ENCODE peak calls at places on chromosomes 5 and 9, in four cellular contexts. V is stomach; R is endodermal cell; N is CD8-positive, alpha-beta T cell. T is an unnamed sample.
A peak's percentile ranks its signal among the peaks of the same experiment; 100 is the strongest.

GRCh38 chr9:127214421-127215265 is 49.9 kb upstream of the GARNL3 start:
- DNase-seq in V (peak; percentile 79), R (peak; percentile 90), N (peak; percentile 37), T (peak; percentile 57)

GRCh38 chr5:116441223-116441622 is 133.4 kb downstream of the SEMA6A start:
- DNase-seq in V (no peak), R (peak; percentile 78), N (no peak), T (no peak)

GRCh38 chr5:67879619-67880357 is 335.8 kb upstream of the PIK3R1 start:
- DNase-seq in V (no peak), R (no peak), N (no peak), T (no peak)

GRCh38 chr5:145218982-145219381 is 616.2 kb downstream of the PRELID2 start:
- DNase-seq in V (no peak), R (no peak), N (no peak), T (no peak)

GRCh38 chr9:93011114-93011513 is 47.4 kb upstream of the SUSD3 start:
- DNase-seq in V (no peak), R (no peak), N (no peak), T (no peak)

GRCh38 chr5:88847410-88847809 is 35.6 kb downstream of the MEF2C start:
- DNase-seq in V (no peak), R (no peak), N (no peak), T (no peak)

GRCh38 chr5:167950126-167950721 is 341.2 kb upstream of the WWC1 start:
- DNase-seq in V (no peak), R (no peak), N (no peak), T (no peak)

GRCh38 chr9:129888085-129888808 is 53.0 kb downstream of the USP20 start:
- DNase-seq in V (peak; percentile 62), R (peak; percentile 50), N (peak; percentile 85), T (peak; percentile 58)

GRCh38 chr5:58259685-58260152 is 200.2 kb downstream of the PLK2 start:
- DNase-seq in V (no peak), R (peak; percentile 86), N (no peak), T (no peak)

GRCh38 chr5:14587143-14587542 is 5.6 kb downstream of the OTULINL start:
- DNase-seq in V (no peak), R (no peak), N (no peak), T (no peak)

GRCh38 chr9:69671291-69671903 is 774 bp downstream of the APBA1 start:
- DNase-seq in V (no peak), R (no peak), N (no peak), T (no peak)

GRCh38 chr5:37867634-37868033 is 27.8 kb upstream of the GDNF start:
- DNase-seq in V (no peak), R (no peak), N (no peak), T (no peak)

GRCh38 chr5:139388198-139388821 is 1.4 kb downstream of the MZB1 start:
- DNase-seq in V (peak; percentile 72), R (peak; percentile 60), N (no peak), T (no peak)

GRCh38 chr5:19044931-19045695 is 942.9 kb downstream of the CDH18 start:
- DNase-seq in V (no peak), R (peak; percentile 79), N (no peak), T (no peak)

GRCh38 chr5:178496661-178497060 is 93.5 kb downstream of the COL23A1 start:
- DNase-seq in V (no peak), R (no peak), N (no peak), T (no peak)

DNA sequence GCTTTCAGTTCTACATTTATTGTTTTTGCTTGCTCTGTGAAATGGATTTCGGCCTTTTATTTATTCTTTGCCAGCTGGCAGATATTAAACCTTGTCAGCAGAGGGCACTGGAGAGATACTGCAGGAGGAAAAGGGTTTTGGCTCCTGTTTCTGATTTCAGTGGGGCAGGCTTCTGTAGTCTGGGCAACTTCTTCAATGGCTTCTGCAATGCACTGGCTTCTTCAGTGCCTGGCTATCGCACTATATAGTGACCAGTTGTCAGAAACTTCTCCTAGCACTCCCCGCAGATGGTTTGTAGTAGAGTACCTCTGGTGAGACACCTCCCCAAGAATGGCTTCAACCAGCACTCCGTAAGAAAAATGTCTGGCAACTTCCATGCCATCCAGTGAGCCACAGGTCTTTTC is 3.2 kb upstream of the NFX1 start:
- DNase-seq in V (peak; percentile 55), R (peak; percentile 73), N (no peak), T (peak; percentile 61)
- H3K27ac ChIP-seq in V (peak overlapping the region; percentile 99), R (no peak overlapping the region), N (no peak overlapping the region), T (peak overlapping the region; percentile 32)

GRCh38 chr9:136864996-136865767 is 926 bp downstream of the EDF1 start:
- DNase-seq in V (no peak), R (no peak), N (no peak), T (peak; percentile 49)

GRCh38 chr9:136862849-136863622 is 3.1 kb downstream of the EDF1 start:
- DNase-seq in V (no peak), R (peak; percentile 29), N (no peak), T (peak; percentile 56)

GRCh38 chr9:136865768-136866103 is 372 bp downstream of the EDF1 start:
- DNase-seq in V (peak; percentile 52), R (no peak), N (no peak), T (peak; percentile 85)

GRCh38 chr9:136861874-136862457 is 4.1 kb downstream of the EDF1 start:
- DNase-seq in V (no peak), R (peak; percentile 29), N (no peak), T (no peak)

DNA sequence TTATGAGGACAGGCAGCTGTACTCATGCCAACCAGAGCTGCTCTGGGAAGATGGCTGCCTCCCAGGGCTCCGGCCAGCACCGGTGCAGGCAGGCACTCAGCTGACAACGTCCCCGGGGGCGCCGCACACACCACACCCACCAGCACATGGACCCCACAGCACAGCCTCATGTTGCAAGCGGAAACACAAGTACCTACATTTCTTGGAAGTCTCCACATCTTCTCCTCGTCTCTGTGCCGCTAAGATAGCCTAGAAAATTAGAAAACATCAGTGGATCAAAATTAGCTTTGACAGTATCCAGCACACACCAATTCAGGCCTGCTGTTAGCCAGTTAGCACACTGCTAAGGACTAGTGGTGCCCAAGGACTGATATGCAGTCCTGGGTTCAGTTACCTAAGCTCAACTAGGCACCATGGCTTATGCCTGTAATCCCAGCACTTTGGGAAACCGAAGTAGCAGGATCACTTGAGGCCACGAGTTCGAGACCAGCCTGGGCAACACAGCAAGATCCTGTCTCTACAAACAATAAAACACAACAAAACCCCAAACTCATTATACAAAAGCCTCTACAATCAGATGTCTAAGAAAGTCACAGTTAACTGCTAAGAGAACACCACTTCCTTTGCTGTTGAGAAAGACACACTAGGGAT is 2.4 kb downstream of the EDF1 start:
- DNase-seq in V (no peak), R (no peak), N (no peak), T (no peak)
- H3K4me1 ChIP-seq in V (peaks cover 64% of the 10 kb centered on the region), R (no peaks in the 10 kb centered on the region), N (peaks cover 16% of the 10 kb centered on the region), T (no peaks in the 10 kb centered on the region)

DNA sequence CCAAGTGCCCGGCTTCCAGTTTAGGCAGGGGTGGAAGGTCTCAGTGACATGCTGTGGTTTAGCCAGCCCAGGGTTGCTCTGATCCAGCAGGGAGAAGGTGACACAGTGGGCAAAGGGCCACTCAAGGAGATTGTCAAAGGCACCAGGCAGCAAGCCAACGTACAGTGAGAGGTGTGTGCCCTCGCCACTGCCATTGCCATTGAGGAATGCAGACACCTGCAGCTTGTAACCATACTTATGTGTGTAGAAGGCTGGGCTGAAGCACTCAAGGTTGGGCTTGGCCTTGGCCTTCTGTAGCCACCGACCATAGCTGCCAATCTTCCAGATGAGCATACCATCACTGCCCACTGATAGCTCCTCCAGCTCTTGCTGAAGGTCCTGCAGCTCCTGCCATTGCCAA is 59.8 kb upstream of the HMHB1 start:
- DNase-seq in V (peak; percentile 71), R (no peak), N (no peak), T (no peak)
- H3K4me3 ChIP-seq in V (no peak overlapping the region), R (no peak overlapping the region), N (no peak overlapping the region), T (no peak overlapping the region)

GRCh38 chr9:135104761-135105160 is 17.3 kb downstream of the OLFM1 start:
- DNase-seq in V (no peak), R (no peak), N (no peak), T (no peak)

GRCh38 chr9:135106551-135107270 is 19.2 kb downstream of the OLFM1 start:
- DNase-seq in V (no peak), R (no peak), N (no peak), T (no peak)

GRCh38 chr9:135107592-135108235 is 20.2 kb downstream of the OLFM1 start:
- DNase-seq in V (no peak), R (no peak), N (no peak), T (no peak)

GRCh38 chr9:135105211-135105745 is 17.8 kb downstream of the OLFM1 start:
- DNase-seq in V (no peak), R (no peak), N (no peak), T (no peak)

GRCh38 chr9:135105938-135106491 is 18.5 kb downstream of the OLFM1 start:
- DNase-seq in V (no peak), R (no peak), N (no peak), T (no peak)
- H3K27ac ChIP-seq in V (no peak overlapping the region), R (no peak overlapping the region), N (no peak overlapping the region), T (no peak overlapping the region)

GRCh38 chr5:42984307-42984706 is 55.8 kb downstream of the ANXA2R start:
- DNase-seq in V (no peak), R (no peak), N (no peak), T (no peak)
- H3K4me1 ChIP-seq in V (no peaks in the 10 kb centered on the region), R (no peaks in the 10 kb centered on the region), N (peaks cover 41% of the 10 kb centered on the region), T (no peaks in the 10 kb centered on the region)